ENCODE peak calls at places on chromosomes 4 and X, in six cellular contexts. T, H, Z, E, Q and N are unnamed samples.

GRCh38 chrX:155221351-155221750 is 5.1 kb downstream of the VBP1 start:
- DNase-seq in E (no peak), T (no peak), Z (no peak), Q (no peak), H (no peak), N (no peak)

GRCh38 chr4:108492816-108493595 is 127.4 kb upstream of the RPL34 start:
- DNase-seq in E (no peak), Z (no peak), T (no peak), Q (no peak), H (no peak), N (no peak)

GRCh38 chr4:40176602-40177001 is 20.2 kb upstream of the RHOH start:
- DNase-seq in Z (no peak), Q (no peak), E (no peak), T (no peak), H (no peak), N (no peak)

GRCh38 chrX:141641138-141641537 is 51.6 kb downstream of the SPANXA2 start:
- DNase-seq in E (no peak), Q (no peak), H (no peak), Z (no peak), T (no peak), N (no peak)

GRCh38 chr4:76095568-76095967 is 21.1 kb downstream of the ART3 start:
- DNase-seq in H (no peak), Q (no peak), Z (no peak), E (no peak), T (no peak), N (no peak)

GRCh38 chr4:128322311-128322710 is 34.7 kb upstream of the PGRMC2 start:
- DNase-seq in Q (no peak), E (no peak), H (no peak), Z (no peak), T (no peak), N (no peak)

GRCh38 chrX:131763674-131764073 is 219.8 kb downstream of the OR13H1 start:
- DNase-seq in E (peak), Z (no peak), Q (peak), T (no peak), H (no peak), N (no peak)

GRCh38 chr4:76279462-76279861 is 27.1 kb upstream of the STBD1 start:
- DNase-seq in H (no peak), Q (no peak), E (no peak), T (no peak), Z (no peak), N (no peak)

GRCh38 chrX:153635788-153636668 is 11.0 kb upstream of the DUSP9 start:
- DNase-seq in H (peak), Z (no peak), E (no peak), T (no peak), Q (no peak), N (no peak)

GRCh38 chr4:118746251-118746919 is 61.2 kb downstream of the METTL14 start:
- DNase-seq in Z (no peak), T (peak), E (no peak), H (peak), Q (no peak), N (no peak)

GRCh38 chr4:187103351-187103750 is 379.7 kb upstream of the FAT1 start:
- DNase-seq in Q (no peak), T (peak), Z (no peak), H (peak), E (no peak), N (no peak)

GRCh38 chrX:3548743-3549441 is 164.6 kb downstream of the PRKX start:
- DNase-seq in E (no peak), H (peak), Q (no peak), Z (no peak), T (peak), N (no peak)

GRCh38 chrX:45485682-45486081 is 285.0 kb upstream of the DIPK2B start:
- DNase-seq in Q (no peak), T (no peak), Z (no peak), H (no peak), E (no peak), N (no peak)

GRCh38 chr4:18733956-18734872 is 712.7 kb upstream of the LCORL start:
- DNase-seq in E (no peak), T (peak), Q (no peak), H (peak), Z (no peak), N (no peak)

GRCh38 chr4:144204431-144204830 is 63.9 kb upstream of the GYPA start:
- DNase-seq in Q (no peak), T (no peak), E (no peak), Z (no peak), H (no peak), N (no peak)

GRCh38 chr4:145735330-145735638 is 55.3 kb downstream of the C4orf51 start:
- DNase-seq in T (no peak), Z (no peak), E (no peak), H (no peak), Q (no peak), N (no peak)